ENCODE peak calls at places on chromosomes 13 and 19, in six cellular contexts. L is GM23248, Z is IMR-90, Y is prostate gland, K is adrenal gland, J is body of pancreas. Q is an unnamed sample. For H3K4me1, the result is how much of the 10 kb centered on the place peaks cover.

GRCh38 chr19:30666301-30666803 is 294.2 kb downstream of the ZNF536 start:
- DNase-seq in L (peak), Z (peak), Y (no peak), K (peak), J (peak), Q (no peak)

GRCh38 chr19:43784981-43785808 is 4.4 kb upstream of the KCNN4 start:
- DNase-seq in L (peak), Z (peak), Y (peak), K (peak), J (no peak), Q (no peak)

GRCh38 chr13:80337011-80337688 is 3.8 kb downstream of the SPRY2 start:
- DNase-seq in L (peak), Z (no peak), Y (peak), K (no peak), J (no peak), Q (no peak)

GRCh38 chr13:73956101-73956500 is 178.1 kb downstream of the KLF12 start:
- DNase-seq in L (no peak), Z (no peak), Y (no peak), K (no peak), J (no peak), Q (no peak)

GRCh38 chr19:47633516-47633915 is 24.6 kb downstream of the BICRA start:
- DNase-seq in L (no peak), Z (no peak), Y (no peak), K (no peak), J (no peak), Q (no peak)

GRCh38 chr19:51460164-51460992 is 2.1 kb upstream of the SIGLEC8 start:
- DNase-seq in L (peak), Z (peak), Y (no peak), K (no peak), J (no peak), Q (no peak)

GRCh38 chr13:28719656-28720055 is 886 bp upstream of the SLC46A3 start:
- DNase-seq in L (peak), Z (peak), Y (no peak), K (no peak), J (no peak), Q (no peak)

GRCh38 chr13:90485441-90485840 is 862.0 kb upstream of the MIR17HG start:
- DNase-seq in L (peak), Z (peak), Y (no peak), K (no peak), J (no peak), Q (no peak)

GRCh38 chr19:47861630-47862029 is 2.6 kb downstream of the TPRX2 start:
- DNase-seq in L (no peak), Z (no peak), Y (no peak), K (peak), J (no peak), Q (no peak)

GRCh38 chr13:73119612-73120011 is 60.8 kb downstream of the KLF5 start:
- DNase-seq in L (no peak), Z (no peak), Y (no peak), K (no peak), J (no peak), Q (no peak)

GRCh38 chr19:42325896-42326771 is 699 bp downstream of the MEGF8 start:
- DNase-seq in L (peak), Z (no peak), Y (no peak), K (peak), J (peak), Q (no peak)

GRCh38 chr13:99969934-99970760 is 1.4 kb downstream of the ZIC5 start:
- DNase-seq in L (peak), Z (no peak), Y (no peak), K (no peak), J (no peak), Q (peak)

GRCh38 chr13:48155850-48156249 is 60.9 kb upstream of the MED4 start:
- DNase-seq in L (peak), Z (peak), Y (peak), K (no peak), J (no peak), Q (no peak)

GRCh38 chr19:2049741-2050348 is 1.2 kb downstream of the MKNK2 start:
- DNase-seq in L (peak), Z (peak), Y (peak), K (peak), J (peak), Q (peak)

GRCh38 chr19:19324059-19324755 is 3.6 kb downstream of the MAU2 start:
- DNase-seq in L (no peak), Z (no peak), Y (no peak), K (no peak), J (no peak), Q (no peak)

GRCh38 chr19:47713046-47714021 is at the start of gene EHD2:
- DNase-seq in L (peak), Z (peak), Y (peak), K (peak), J (peak), Q (no peak)

GRCh38 chr19:45998834-45999233 is 3.6 kb downstream of the CCDC61 start:
- DNase-seq in L (no peak), Z (no peak), Y (no peak), K (no peak), J (no peak), Q (no peak)

GRCh38 chr13:88958821-88959220 is 1287.7 kb downstream of the SLITRK5 start:
- DNase-seq in L (no peak), Z (no peak), Y (no peak), K (peak), J (no peak), Q (no peak)

GRCh38 chr19:32256341-32256975 is 89.0 kb upstream of the ZNF507 start:
- DNase-seq in L (no peak), Z (no peak), Y (no peak), K (no peak), J (no peak), Q (no peak)

GRCh38 chr13:42600943-42601342 is 27.0 kb downstream of the TNFSF11 start:
- DNase-seq in L (peak), Z (no peak), Y (no peak), K (no peak), J (no peak), Q (no peak)

GRCh38 chr13:80413611-80414010 is 72.7 kb upstream of the SPRY2 start:
- DNase-seq in L (no peak), Z (no peak), Y (no peak), K (no peak), J (no peak), Q (no peak)

GRCh38 chr19:10565028-10565566 is 713 bp downstream of the KRI1 start:
- DNase-seq in L (peak), Z (peak), Y (no peak), K (peak), J (peak), Q (no peak)

GRCh38 chr13:106568225-106569003 is 477 bp upstream of the ARGLU1 start:
- DNase-seq in L (no peak), Z (no peak), Y (no peak), K (no peak), J (no peak), Q (no peak)

GRCh38 chr19:19488041-19488874 is 27.1 kb downstream of the TSSK6 start:
- DNase-seq in L (peak), Z (no peak), Y (no peak), K (peak), J (peak), Q (no peak)

GRCh38 chr19:10110076-10110971 is 1.2 kb upstream of the P2RY11 start:
- DNase-seq in L (no peak), Z (no peak), Y (no peak), K (no peak), J (no peak), Q (no peak)

GRCh38 chr13:21231426-21231945 is 55.0 kb downstream of the MRPL57 start:
- DNase-seq in L (no peak), Z (no peak), Y (no peak), K (no peak), J (no peak), Q (no peak)

GRCh38 chr13:21234537-21234936 is 58.1 kb downstream of the MRPL57 start:
- DNase-seq in L (peak), Z (no peak), Y (no peak), K (no peak), J (no peak), Q (no peak)

GRCh38 chr13:21233086-21233485 is 56.6 kb downstream of the MRPL57 start:
- DNase-seq in L (no peak), Z (no peak), Y (no peak), K (no peak), J (no peak), Q (no peak)

GRCh38 chr13:21232196-21232595 is 55.7 kb downstream of the MRPL57 start:
- DNase-seq in L (peak), Z (peak), Y (no peak), K (no peak), J (no peak), Q (no peak)

DNA sequence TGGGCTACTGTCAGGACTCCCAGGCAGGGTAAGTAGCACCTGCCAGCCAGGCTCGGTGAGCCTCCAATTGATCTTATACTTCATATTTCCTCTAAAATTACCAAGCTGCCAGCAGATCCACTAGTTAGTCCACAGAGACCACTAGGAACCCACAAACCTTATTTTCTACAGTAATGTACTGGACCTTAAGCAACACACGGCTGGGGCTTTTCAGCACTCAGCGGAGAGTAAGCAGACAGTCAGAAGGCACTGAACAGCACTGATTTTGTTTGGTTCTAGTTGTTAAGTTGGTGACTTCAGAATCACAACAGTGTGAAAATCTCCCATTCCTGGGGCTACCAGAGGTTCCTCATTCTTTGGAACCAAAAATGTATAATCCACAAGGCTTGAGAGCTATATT is 56.1 kb downstream of the MRPL57 start:
- DNase-seq in L (no peak), Z (no peak), Y (no peak), K (no peak), J (no peak), Q (no peak)
- H3K4me1 ChIP-seq in L (under half), Z (under half), Y (under half), K (under half), J (under half), Q (under half)

GRCh38 chr19:15280915-15281683 is 48.9 kb upstream of the EPHX3 start:
- DNase-seq in L (peak), Z (peak), Y (peak), K (peak), J (peak), Q (no peak)

GRCh38 chr19:15279326-15279904 is 47.2 kb upstream of the EPHX3 start:
- DNase-seq in L (no peak), Z (no peak), Y (no peak), K (no peak), J (no peak), Q (no peak)

GRCh38 chr19:15282311-15282705 is 50.0 kb downstream of the BRD4 start:
- DNase-seq in L (no peak), Z (no peak), Y (no peak), K (no peak), J (no peak), Q (no peak)

GRCh38 chr19:15283141-15283885 is 49.0 kb downstream of the BRD4 start:
- DNase-seq in L (peak), Z (peak), Y (no peak), K (no peak), J (no peak), Q (no peak)

DNA sequence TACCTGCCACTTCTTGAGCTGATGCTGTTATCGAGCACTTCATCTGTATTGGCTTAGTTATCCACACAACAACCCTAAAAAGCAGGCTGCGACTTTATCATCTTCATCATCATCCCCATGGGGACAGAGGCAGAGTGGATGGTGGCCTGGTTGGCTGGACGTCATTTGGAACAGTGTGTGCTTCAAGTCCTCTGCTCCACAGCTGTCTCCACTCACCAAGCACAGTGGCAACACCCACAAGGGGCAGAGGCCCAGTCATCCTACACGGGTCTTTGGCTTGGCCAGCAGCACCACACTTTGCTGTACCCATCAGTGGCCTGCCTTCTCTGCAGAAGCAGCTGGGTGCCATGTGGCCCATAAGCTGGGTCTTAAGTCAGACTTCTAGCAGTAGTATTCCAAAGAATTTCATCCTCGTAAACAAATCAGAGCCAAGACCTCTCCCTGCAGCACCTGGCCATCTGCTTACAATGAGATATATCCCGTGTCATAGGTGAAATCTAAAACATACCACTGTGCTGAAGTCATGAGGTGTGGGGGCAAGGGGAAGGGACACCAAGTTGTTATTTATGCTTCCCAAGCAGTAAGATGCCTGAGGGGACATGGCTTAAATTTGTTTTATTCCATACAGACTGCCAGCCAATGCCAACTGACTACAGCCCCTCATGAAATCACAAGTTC is 47.9 kb upstream of the EPHX3 start:
- DNase-seq in L (peak), Z (peak), Y (no peak), K (no peak), J (no peak), Q (no peak)
- H3K4me1 ChIP-seq in L (half or more), Z (under half), Y (under half), K (half or more), J (half or more), Q (half or more)

GRCh38 chr13:109105899-109106298 is 476.5 kb downstream of the MYO16 start:
- DNase-seq in L (no peak), Z (peak), Y (no peak), K (no peak), J (no peak), Q (no peak)
- H3K4me1 ChIP-seq in L (under half), Z (under half), Y (under half), K (under half), J (under half), Q (under half)

GRCh38 chr19:658059-658839 is 4.8 kb downstream of the RNF126 start:
- DNase-seq in L (peak), Z (no peak), Y (no peak), K (no peak), J (no peak), Q (no peak)
- H3K4me1 ChIP-seq in L (under half), Z (under half), Y (under half), K (half or more), J (half or more), Q (under half)

GRCh38 chr13:51432576-51432975 is 20.3 kb downstream of the INTS6 start:
- DNase-seq in L (no peak), Z (no peak), Y (no peak), K (no peak), J (no peak), Q (no peak)

GRCh38 chr13:51435002-51435578 is 17.7 kb downstream of the INTS6 start:
- DNase-seq in L (peak), Z (peak), Y (no peak), K (no peak), J (no peak), Q (no peak)

GRCh38 chr13:51437550-51438127 is 15.2 kb downstream of the INTS6 start:
- DNase-seq in L (no peak), Z (no peak), Y (no peak), K (no peak), J (no peak), Q (no peak)
- H3K4me1 ChIP-seq in L (under half), Z (under half), Y (under half), K (under half), J (under half), Q (under half)

GRCh38 chr13:45335397-45336024 is 5.5 kb downstream of the TPT1 start:
- DNase-seq in L (no peak), Z (no peak), Y (no peak), K (no peak), J (no peak), Q (no peak)
- H3K4me1 ChIP-seq in L (half or more), Z (under half), Y (under half), K (half or more), J (under half), Q (half or more)

GRCh38 chr13:40186041-40186440 is 480.4 kb downstream of the FOXO1 start:
- DNase-seq in L (no peak), Z (no peak), Y (no peak), K (no peak), J (no peak), Q (no peak)
- H3K4me1 ChIP-seq in L (under half), Z (under half), Y (under half), K (under half), J (half or more), Q (under half)